ENCODE peak calls at places on chromosomes 1 and 21, in nine cellular contexts. One of them, this sample, is unnamed. For H3K27me3, the result is how much of the 10 kb centered on the place peaks cover.

GRCh38 chr1:67559222-67559700 is 125.7 kb upstream of the GADD45A start:
- DNase-seq in astrocyte: peak
- DNase-seq in trophoblast cell: peak
- DNase-seq in HCT116: no peak
- DNase-seq in mesenchymal stem cell: peak
- DNase-seq in CD4-positive, CD25-positive, alpha-beta regulatory T cell: no peak
- DNase-seq in adrenal gland: peak
- DNase-seq in endothelial cell of umbilical vein: no peak
- DNase-seq in HepG2: no peak
- DNase-seq in this sample: no peak

GRCh38 chr1:12031039-12031980 is 12.0 kb downstream of the MIIP start:
- DNase-seq in astrocyte: no peak
- DNase-seq in trophoblast cell: peak
- DNase-seq in HCT116: no peak
- DNase-seq in mesenchymal stem cell: peak
- DNase-seq in CD4-positive, CD25-positive, alpha-beta regulatory T cell: no peak
- DNase-seq in adrenal gland: peak
- DNase-seq in endothelial cell of umbilical vein: peak
- DNase-seq in HepG2: no peak
- DNase-seq in this sample: peak

GRCh38 chr1:202200112-202200548 is 6.5 kb downstream of the LGR6 start:
- DNase-seq in astrocyte: no peak
- DNase-seq in trophoblast cell: peak
- DNase-seq in HCT116: peak
- DNase-seq in mesenchymal stem cell: peak
- DNase-seq in CD4-positive, CD25-positive, alpha-beta regulatory T cell: no peak
- DNase-seq in adrenal gland: peak
- DNase-seq in endothelial cell of umbilical vein: no peak
- DNase-seq in HepG2: no peak
- DNase-seq in this sample: no peak

GRCh38 chr1:157092831-157093230 is 6.8 kb downstream of the ETV3L start:
- DNase-seq in astrocyte: no peak
- DNase-seq in trophoblast cell: no peak
- DNase-seq in HCT116: no peak
- DNase-seq in mesenchymal stem cell: no peak
- DNase-seq in CD4-positive, CD25-positive, alpha-beta regulatory T cell: no peak
- DNase-seq in adrenal gland: peak
- DNase-seq in endothelial cell of umbilical vein: no peak
- DNase-seq in HepG2: no peak
- DNase-seq in this sample: no peak

GRCh38 chr1:51325878-51326755 is 4.2 kb downstream of the TTC39A start:
- DNase-seq in astrocyte: no peak
- DNase-seq in trophoblast cell: peak
- DNase-seq in HCT116: no peak
- DNase-seq in mesenchymal stem cell: no peak
- DNase-seq in CD4-positive, CD25-positive, alpha-beta regulatory T cell: no peak
- DNase-seq in adrenal gland: no peak
- DNase-seq in endothelial cell of umbilical vein: no peak
- DNase-seq in HepG2: no peak
- DNase-seq in this sample: no peak

GRCh38 chr1:198560093-198560638 is 19.7 kb upstream of the ATP6V1G3 start:
- DNase-seq in astrocyte: peak
- DNase-seq in trophoblast cell: no peak
- DNase-seq in HCT116: no peak
- DNase-seq in mesenchymal stem cell: no peak
- DNase-seq in CD4-positive, CD25-positive, alpha-beta regulatory T cell: no peak
- DNase-seq in adrenal gland: no peak
- DNase-seq in endothelial cell of umbilical vein: peak
- DNase-seq in HepG2: no peak
- DNase-seq in this sample: no peak

GRCh38 chr1:195733408-195733807 is 874.8 kb downstream of the KCNT2 start:
- DNase-seq in astrocyte: no peak
- DNase-seq in trophoblast cell: no peak
- DNase-seq in HCT116: no peak
- DNase-seq in mesenchymal stem cell: no peak
- DNase-seq in CD4-positive, CD25-positive, alpha-beta regulatory T cell: no peak
- DNase-seq in adrenal gland: no peak
- DNase-seq in endothelial cell of umbilical vein: no peak
- DNase-seq in HepG2: no peak
- DNase-seq in this sample: no peak

GRCh38 chr1:100441651-100442050 is 89.3 kb downstream of the CDC14A start:
- DNase-seq in astrocyte: no peak
- DNase-seq in trophoblast cell: no peak
- DNase-seq in HCT116: no peak
- DNase-seq in mesenchymal stem cell: no peak
- DNase-seq in CD4-positive, CD25-positive, alpha-beta regulatory T cell: peak
- DNase-seq in adrenal gland: no peak
- DNase-seq in endothelial cell of umbilical vein: no peak
- DNase-seq in HepG2: no peak
- DNase-seq in this sample: no peak

GRCh38 chr21:45491623-45492022 is 50.6 kb downstream of the SLC19A1 start:
- DNase-seq in astrocyte: no peak
- DNase-seq in trophoblast cell: no peak
- DNase-seq in HCT116: no peak
- DNase-seq in mesenchymal stem cell: no peak
- DNase-seq in CD4-positive, CD25-positive, alpha-beta regulatory T cell: no peak
- DNase-seq in adrenal gland: no peak
- DNase-seq in endothelial cell of umbilical vein: no peak
- DNase-seq in HepG2: no peak
- DNase-seq in this sample: no peak

GRCh38 chr1:201488817-201489581 is 17.9 kb downstream of the CSRP1 start:
- DNase-seq in astrocyte: peak
- DNase-seq in trophoblast cell: no peak
- DNase-seq in HCT116: peak
- DNase-seq in mesenchymal stem cell: peak
- DNase-seq in CD4-positive, CD25-positive, alpha-beta regulatory T cell: no peak
- DNase-seq in adrenal gland: peak
- DNase-seq in endothelial cell of umbilical vein: peak
- DNase-seq in HepG2: no peak
- DNase-seq in this sample: no peak

GRCh38 chr1:165914136-165914798 is 86.9 kb downstream of the UCK2 start:
- DNase-seq in astrocyte: peak
- DNase-seq in trophoblast cell: peak
- DNase-seq in HCT116: peak
- DNase-seq in mesenchymal stem cell: peak
- DNase-seq in CD4-positive, CD25-positive, alpha-beta regulatory T cell: peak
- DNase-seq in adrenal gland: peak
- DNase-seq in endothelial cell of umbilical vein: peak
- DNase-seq in HepG2: peak
- DNase-seq in this sample: peak

GRCh38 chr1:149877211-149877946 is 22.0 kb upstream of the BOLA1 start:
- DNase-seq in astrocyte: no peak
- DNase-seq in trophoblast cell: no peak
- DNase-seq in HCT116: no peak
- DNase-seq in mesenchymal stem cell: no peak
- DNase-seq in CD4-positive, CD25-positive, alpha-beta regulatory T cell: no peak
- DNase-seq in adrenal gland: no peak
- DNase-seq in endothelial cell of umbilical vein: no peak
- DNase-seq in HepG2: no peak
- DNase-seq in this sample: peak

GRCh38 chr1:39657402-39657801 is 14.5 kb downstream of the NT5C1A start:
- DNase-seq in astrocyte: no peak
- DNase-seq in trophoblast cell: no peak
- DNase-seq in HCT116: no peak
- DNase-seq in mesenchymal stem cell: peak
- DNase-seq in CD4-positive, CD25-positive, alpha-beta regulatory T cell: no peak
- DNase-seq in adrenal gland: no peak
- DNase-seq in endothelial cell of umbilical vein: no peak
- DNase-seq in HepG2: no peak
- DNase-seq in this sample: no peak

GRCh38 chr1:39655578-39656268 is 16.2 kb downstream of the NT5C1A start:
- DNase-seq in astrocyte: no peak
- DNase-seq in trophoblast cell: no peak
- DNase-seq in HCT116: no peak
- DNase-seq in mesenchymal stem cell: no peak
- DNase-seq in CD4-positive, CD25-positive, alpha-beta regulatory T cell: no peak
- DNase-seq in adrenal gland: no peak
- DNase-seq in endothelial cell of umbilical vein: no peak
- DNase-seq in HepG2: no peak
- DNase-seq in this sample: no peak

GRCh38 chr1:39654291-39654690 is 14.8 kb upstream of the HEYL start:
- DNase-seq in astrocyte: no peak
- DNase-seq in trophoblast cell: no peak
- DNase-seq in HCT116: no peak
- DNase-seq in mesenchymal stem cell: no peak
- DNase-seq in CD4-positive, CD25-positive, alpha-beta regulatory T cell: no peak
- DNase-seq in adrenal gland: no peak
- DNase-seq in endothelial cell of umbilical vein: no peak
- DNase-seq in HepG2: no peak
- DNase-seq in this sample: no peak

GRCh38 chr1:39657923-39658485 is 13.9 kb downstream of the NT5C1A start:
- DNase-seq in astrocyte: peak
- DNase-seq in trophoblast cell: peak
- DNase-seq in HCT116: peak
- DNase-seq in mesenchymal stem cell: peak
- DNase-seq in CD4-positive, CD25-positive, alpha-beta regulatory T cell: peak
- DNase-seq in adrenal gland: peak
- DNase-seq in endothelial cell of umbilical vein: peak
- DNase-seq in HepG2: peak
- DNase-seq in this sample: peak

GRCh38 chr1:39656416-39656815 is 15.5 kb downstream of the NT5C1A start:
- DNase-seq in astrocyte: no peak
- DNase-seq in trophoblast cell: no peak
- DNase-seq in HCT116: no peak
- DNase-seq in mesenchymal stem cell: no peak
- DNase-seq in CD4-positive, CD25-positive, alpha-beta regulatory T cell: no peak
- DNase-seq in adrenal gland: no peak
- DNase-seq in endothelial cell of umbilical vein: no peak
- DNase-seq in HepG2: no peak
- DNase-seq in this sample: no peak
- H3K27me3 ChIP-seq in astrocyte: under half
- H3K27me3 ChIP-seq in trophoblast cell: under half
- H3K27me3 ChIP-seq in HCT116: under half
- H3K27me3 ChIP-seq in mesenchymal stem cell: half or more
- H3K27me3 ChIP-seq in CD4-positive, CD25-positive, alpha-beta regulatory T cell: under half
- H3K27me3 ChIP-seq in adrenal gland: under half
- H3K27me3 ChIP-seq in endothelial cell of umbilical vein: under half
- H3K27me3 ChIP-seq in HepG2: under half
- H3K27me3 ChIP-seq in this sample: under half

GRCh38 chr1:10744654-10745238 is 51.7 kb downstream of the CASZ1 start:
- DNase-seq in astrocyte: no peak
- DNase-seq in trophoblast cell: no peak
- DNase-seq in HCT116: no peak
- DNase-seq in mesenchymal stem cell: no peak
- DNase-seq in CD4-positive, CD25-positive, alpha-beta regulatory T cell: no peak
- DNase-seq in adrenal gland: no peak
- DNase-seq in endothelial cell of umbilical vein: no peak
- DNase-seq in HepG2: no peak
- DNase-seq in this sample: no peak
- H3K27me3 ChIP-seq in astrocyte: under half
- H3K27me3 ChIP-seq in trophoblast cell: under half
- H3K27me3 ChIP-seq in HCT116: under half
- H3K27me3 ChIP-seq in mesenchymal stem cell: under half
- H3K27me3 ChIP-seq in CD4-positive, CD25-positive, alpha-beta regulatory T cell: under half
- H3K27me3 ChIP-seq in adrenal gland: under half
- H3K27me3 ChIP-seq in endothelial cell of umbilical vein: under half
- H3K27me3 ChIP-seq in HepG2: under half
- H3K27me3 ChIP-seq in this sample: under half

GRCh38 chr1:84370266-84370665 is 28.0 kb upstream of the DNASE2B start:
- DNase-seq in astrocyte: no peak
- DNase-seq in trophoblast cell: no peak
- DNase-seq in HCT116: no peak
- DNase-seq in mesenchymal stem cell: no peak
- DNase-seq in CD4-positive, CD25-positive, alpha-beta regulatory T cell: no peak
- DNase-seq in adrenal gland: no peak
- DNase-seq in endothelial cell of umbilical vein: no peak
- DNase-seq in HepG2: no peak
- DNase-seq in this sample: no peak
- H3K27me3 ChIP-seq in astrocyte: under half
- H3K27me3 ChIP-seq in trophoblast cell: under half
- H3K27me3 ChIP-seq in HCT116: under half
- H3K27me3 ChIP-seq in mesenchymal stem cell: under half
- H3K27me3 ChIP-seq in CD4-positive, CD25-positive, alpha-beta regulatory T cell: under half
- H3K27me3 ChIP-seq in adrenal gland: under half
- H3K27me3 ChIP-seq in endothelial cell of umbilical vein: under half
- H3K27me3 ChIP-seq in HepG2: under half
- H3K27me3 ChIP-seq in this sample: under half

DNA sequence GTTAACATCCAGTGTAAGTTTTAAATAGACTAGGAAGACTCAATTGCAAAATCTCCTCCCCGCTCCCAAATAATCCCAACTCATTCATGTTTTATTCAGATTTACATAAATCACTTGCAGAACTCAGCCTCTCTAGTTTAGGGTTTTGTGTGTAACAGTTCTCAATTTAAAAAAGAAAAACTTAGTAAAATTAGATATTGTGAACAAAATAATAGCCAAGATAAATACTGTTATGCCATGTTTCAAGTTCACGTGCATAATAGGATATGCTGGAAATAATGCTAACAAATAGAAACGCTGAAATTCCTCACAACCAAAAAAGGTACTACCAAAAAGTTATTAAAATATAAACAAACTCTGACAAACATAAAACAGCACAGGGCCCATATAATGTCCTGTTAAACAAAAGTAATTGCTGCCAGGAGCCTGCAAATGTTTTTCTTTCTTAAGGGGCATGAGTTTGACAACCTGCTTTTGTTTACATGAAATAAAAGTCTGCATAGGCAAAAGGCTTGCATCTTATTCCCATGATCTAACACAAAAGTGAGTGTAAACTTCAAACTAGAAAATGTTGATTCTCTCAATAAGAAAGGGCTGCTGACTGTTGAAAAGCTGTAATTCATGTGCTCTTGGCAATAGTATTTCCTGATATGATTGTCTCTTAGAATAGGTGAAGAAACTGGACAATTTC is 2.9 kb downstream of the SERTAD4 start:
- DNase-seq in astrocyte: no peak
- DNase-seq in trophoblast cell: no peak
- DNase-seq in HCT116: no peak
- DNase-seq in mesenchymal stem cell: no peak
- DNase-seq in CD4-positive, CD25-positive, alpha-beta regulatory T cell: no peak
- DNase-seq in adrenal gland: no peak
- DNase-seq in endothelial cell of umbilical vein: no peak
- DNase-seq in HepG2: no peak
- DNase-seq in this sample: no peak
- H3K27me3 ChIP-seq in astrocyte: under half
- H3K27me3 ChIP-seq in trophoblast cell: under half
- H3K27me3 ChIP-seq in HCT116: under half
- H3K27me3 ChIP-seq in mesenchymal stem cell: under half
- H3K27me3 ChIP-seq in CD4-positive, CD25-positive, alpha-beta regulatory T cell: under half
- H3K27me3 ChIP-seq in adrenal gland: under half
- H3K27me3 ChIP-seq in endothelial cell of umbilical vein: under half
- H3K27me3 ChIP-seq in HepG2: under half
- H3K27me3 ChIP-seq in this sample: under half